ENCODE peak calls at places on chromosomes 16 and 17, in six cellular contexts. A, G, E, C, B and I are unnamed samples.

GRCh38 chr17:65984299-65984698 is 207.6 kb downstream of the CEP112 start:
- DNase-seq in A (no peak), G (no peak), E (no peak), C (peak; percentile 4), B (no peak), I (no peak)

GRCh38 chr17:8109669-8110455 is 8.5 kb downstream of the ALOXE3 start:
- DNase-seq in A (peak; percentile 37), G (peak; percentile 40), E (peak; percentile 75), C (no peak), B (no peak), I (peak; percentile 82)

GRCh38 chr16:67661864-67662652 is 1.3 kb downstream of the PARD6A start:
- DNase-seq in A (no peak), G (no peak), E (no peak), C (no peak), B (no peak), I (no peak)

GRCh38 chr16:71360378-71360777 is 1.9 kb downstream of the CALB2 start:
- DNase-seq in A (no peak), G (peak; percentile 92), E (no peak), C (peak; percentile 83), B (peak; percentile 78), I (no peak)

GRCh38 chr17:52106638-52107261 is 51.8 kb downstream of the CA10 start:
- DNase-seq in A (peak; percentile 65), G (peak; percentile 68), E (peak; percentile 48), C (no peak), B (no peak), I (peak; percentile 73)

GRCh38 chr17:48294989-48295892 is 134.8 kb downstream of the SKAP1 start:
- DNase-seq in A (no peak), G (peak; percentile 73), E (no peak), C (no peak), B (no peak), I (no peak)

GRCh38 chr16:79534143-79534542 is 66.4 kb downstream of the MAF start:
- DNase-seq in A (no peak), G (no peak), E (no peak), C (no peak), B (no peak), I (no peak)

GRCh38 chr16:85928411-85928820 is 29.5 kb downstream of the IRF8 start:
- DNase-seq in A (no peak), G (no peak), E (no peak), C (no peak), B (peak; percentile 56), I (no peak)

GRCh38 chr16:23874613-23875294 is 39.0 kb downstream of the PRKCB start:
- DNase-seq in A (no peak), G (peak; percentile 2), E (no peak), C (no peak), B (no peak), I (peak; percentile 50)

GRCh38 chr17:59914274-59914854 is 21.4 kb downstream of the RPS6KB1 start:
- DNase-seq in A (peak; percentile 68), G (peak; percentile 72), E (no peak), C (no peak), B (peak; percentile 50), I (peak; percentile 73)

GRCh38 chr17:17147821-17148220 is 58.3 kb downstream of the PLD6 start:
- DNase-seq in A (no peak), G (no peak), E (no peak), C (no peak), B (peak; percentile 15), I (no peak)

GRCh38 chr16:50547340-50547865 is 793 bp upstream of the NKD1 start:
- DNase-seq in A (no peak), G (peak; percentile 33), E (peak; percentile 57), C (no peak), B (no peak), I (peak; percentile 62)

GRCh38 chr17:20926532-20926931 is 116.3 kb downstream of the USP22 start:
- DNase-seq in A (no peak), G (peak; percentile 58), E (no peak), C (no peak), B (peak; percentile 24), I (no peak)

GRCh38 chr16:71460246-71460645 is 1.8 kb downstream of the ZNF23 start:
- DNase-seq in A (no peak), G (peak; percentile 87), E (no peak), C (peak; percentile 52), B (peak; percentile 88), I (no peak)

GRCh38 chr16:71426069-71426879 is 15.6 kb downstream of the TLE7 start:
- DNase-seq in A (no peak), G (peak; percentile 94), E (peak; percentile 21), C (peak; percentile 26), B (peak; percentile 84), I (peak; percentile 89)

GRCh38 chr17:79811036-79811887 is 14.4 kb upstream of the CBX8 start:
- DNase-seq in A (peak; percentile 88), G (no peak), E (no peak), C (no peak), B (no peak), I (peak; percentile 83)

GRCh38 chr17:41258406-41258805 is 3.2 kb downstream of the KRTAP9-9 start:
- DNase-seq in A (no peak), G (no peak), E (no peak), C (no peak), B (peak; percentile 76), I (no peak)

GRCh38 chr17:81285179-81285878 is 9.8 kb downstream of the SLC38A10 start:
- DNase-seq in A (no peak), G (peak; percentile 49), E (peak; percentile 50), C (no peak), B (peak; percentile 35), I (no peak)

GRCh38 chr17:63987616-63988478 is 10.3 kb upstream of the PRR29 start:
- DNase-seq in A (no peak), G (no peak), E (no peak), C (no peak), B (no peak), I (peak; percentile 67)

GRCh38 chr17:51015145-51015558 is 105.5 kb downstream of the SPAG9 start:
- DNase-seq in A (peak; percentile 83), G (no peak), E (no peak), C (no peak), B (peak; percentile 90), I (no peak)

GRCh38 chr17:67246648-67247415 is 1.8 kb upstream of the HELZ start:
- DNase-seq in A (no peak), G (peak; percentile 90), E (peak; percentile 80), C (no peak), B (no peak), I (peak; percentile 36)

GRCh38 chr16:50245417-50246298 is 20.7 kb upstream of the ADCY7 start:
- DNase-seq in A (no peak), G (peak; percentile 90), E (peak; percentile 79), C (no peak), B (peak; percentile 21), I (peak; percentile 60)

GRCh38 chr17:70137451-70138230 is 31.7 kb upstream of the KCNJ2 start:
- DNase-seq in A (no peak), G (peak; percentile 88), E (peak; percentile 73), C (peak; percentile 93), B (peak; percentile 99), I (no peak)

GRCh38 chr16:65832269-65832668 is 534.2 kb upstream of the CDH5 start:
- DNase-seq in A (no peak), G (no peak), E (no peak), C (no peak), B (no peak), I (no peak)

GRCh38 chr16:87765473-87765775 is 362 bp downstream of the KLHDC4 start:
- DNase-seq in A (no peak), G (peak; percentile 42), E (no peak), C (no peak), B (no peak), I (peak; percentile 34)

GRCh38 chr17:226773-227580 is 45.5 kb upstream of the DOC2B start:
- DNase-seq in A (no peak), G (no peak), E (no peak), C (no peak), B (no peak), I (no peak)

GRCh38 chr17:835263-835662 is 53.1 kb downstream of the MRM3 start:
- DNase-seq in A (no peak), G (peak; percentile 95), E (no peak), C (peak; percentile 90), B (peak; percentile 99), I (no peak)

GRCh38 chr17:34341916-34342315 is 14.4 kb upstream of the CCL13 start:
- DNase-seq in A (no peak), G (no peak), E (no peak), C (no peak), B (no peak), I (no peak)